ENCODE peak calls at places on chromosomes 7 and 10, in four cellular contexts. One of them, this sample, is unnamed.

GRCh38 chr7:25967278-25968204 is 184.5 kb upstream of the NFE2L3 start:
- DNase-seq in RCC 7860: no peak
- DNase-seq in SW 1271: no peak
- DNase-seq in HEK293T: no peak
- DNase-seq in this sample: no peak

GRCh38 chr10:101011517-101012423 is 12.2 kb downstream of the LZTS2 start:
- DNase-seq in RCC 7860: no peak
- DNase-seq in SW 1271: peak
- DNase-seq in HEK293T: peak
- DNase-seq in this sample: peak

GRCh38 chr7:44309271-44310091 is 15.9 kb downstream of the CAMK2B start:
- DNase-seq in RCC 7860: no peak
- DNase-seq in SW 1271: no peak
- DNase-seq in HEK293T: no peak
- DNase-seq in this sample: no peak

GRCh38 chr7:80923211-80923612 is 4.4 kb upstream of the SEMA3C start:
- DNase-seq in RCC 7860: peak
- DNase-seq in SW 1271: no peak
- DNase-seq in HEK293T: no peak
- DNase-seq in this sample: no peak

GRCh38 chr7:145151651-145152050 is 315.8 kb upstream of the TPK1 start:
- DNase-seq in RCC 7860: no peak
- DNase-seq in SW 1271: no peak
- DNase-seq in HEK293T: no peak
- DNase-seq in this sample: no peak

GRCh38 chr7:26675143-26675887 is 189.1 kb downstream of the SKAP2 start:
- DNase-seq in RCC 7860: peak
- DNase-seq in SW 1271: no peak
- DNase-seq in HEK293T: no peak
- DNase-seq in this sample: no peak

GRCh38 chr7:148782757-148783456 is 84.2 kb downstream of the CUL1 start:
- DNase-seq in RCC 7860: no peak
- DNase-seq in SW 1271: no peak
- DNase-seq in HEK293T: no peak
- DNase-seq in this sample: no peak

GRCh38 chr7:137399827-137400823 is 56.6 kb upstream of the PTN start:
- DNase-seq in RCC 7860: no peak
- DNase-seq in SW 1271: no peak
- DNase-seq in HEK293T: no peak
- DNase-seq in this sample: no peak

GRCh38 chr7:45978731-45979211 is 57.7 kb upstream of the IGFBP3 start:
- DNase-seq in RCC 7860: peak
- DNase-seq in SW 1271: no peak
- DNase-seq in HEK293T: no peak
- DNase-seq in this sample: no peak

GRCh38 chr7:128781126-128781525 is 5.5 kb upstream of the OPN1SW start:
- DNase-seq in RCC 7860: no peak
- DNase-seq in SW 1271: no peak
- DNase-seq in HEK293T: no peak
- DNase-seq in this sample: no peak

GRCh38 chr7:149827089-149827981 is 10.8 kb upstream of the ZNF862 start:
- DNase-seq in RCC 7860: no peak
- DNase-seq in SW 1271: no peak
- DNase-seq in HEK293T: no peak
- DNase-seq in this sample: no peak

GRCh38 chr7:154503962-154504550 is 451.9 kb downstream of the DPP6 start:
- DNase-seq in RCC 7860: peak
- DNase-seq in SW 1271: peak
- DNase-seq in HEK293T: peak
- DNase-seq in this sample: no peak

GRCh38 chr7:2999078-2999500 is 44.6 kb downstream of the CARD11 start:
- DNase-seq in RCC 7860: no peak
- DNase-seq in SW 1271: no peak
- DNase-seq in HEK293T: no peak
- DNase-seq in this sample: no peak

GRCh38 chr7:94345907-94346306 is 48.8 kb upstream of the COL1A2 start:
- DNase-seq in RCC 7860: no peak
- DNase-seq in SW 1271: no peak
- DNase-seq in HEK293T: no peak
- DNase-seq in this sample: no peak

GRCh38 chr7:14507617-14508016 is 394.9 kb downstream of the DGKB start:
- DNase-seq in RCC 7860: no peak
- DNase-seq in SW 1271: no peak
- DNase-seq in HEK293T: no peak
- DNase-seq in this sample: no peak

GRCh38 chr10:100897976-100898375 is 14.8 kb upstream of the SLF2 start:
- DNase-seq in RCC 7860: no peak
- DNase-seq in SW 1271: no peak
- DNase-seq in HEK293T: no peak
- DNase-seq in this sample: no peak

GRCh38 chr7:24475573-24475972 is 97.7 kb upstream of the PALS2 start:
- DNase-seq in RCC 7860: no peak
- DNase-seq in SW 1271: no peak
- DNase-seq in HEK293T: no peak
- DNase-seq in this sample: no peak

GRCh38 chr7:151091431-151091830 is 5.2 kb downstream of the AGAP3 start:
- DNase-seq in RCC 7860: no peak
- DNase-seq in SW 1271: no peak
- DNase-seq in HEK293T: peak
- DNase-seq in this sample: peak

GRCh38 chr10:110069502-110069982 is 61.8 kb downstream of the ADD3 start:
- DNase-seq in RCC 7860: no peak
- DNase-seq in SW 1271: no peak
- DNase-seq in HEK293T: no peak
- DNase-seq in this sample: no peak

GRCh38 chr10:4771554-4772201 is 54.3 kb upstream of the AKR1E2 start:
- DNase-seq in RCC 7860: no peak
- DNase-seq in SW 1271: no peak
- DNase-seq in HEK293T: no peak
- DNase-seq in this sample: no peak

GRCh38 chr7:79534128-79534527 is 80.7 kb upstream of the MAGI2 start:
- DNase-seq in RCC 7860: no peak
- DNase-seq in SW 1271: no peak
- DNase-seq in HEK293T: no peak
- DNase-seq in this sample: no peak

GRCh38 chr10:37865957-37866671 is 8.7 kb upstream of the ZNF248 start:
- DNase-seq in RCC 7860: peak
- DNase-seq in SW 1271: no peak
- DNase-seq in HEK293T: no peak
- DNase-seq in this sample: no peak

GRCh38 chr10:123847686-123848432 is 43.7 kb downstream of the CPXM2 start:
- DNase-seq in RCC 7860: no peak
- DNase-seq in SW 1271: no peak
- DNase-seq in HEK293T: no peak
- DNase-seq in this sample: no peak

GRCh38 chr7:2687881-2688318 is at the start of gene AMZ1:
- DNase-seq in RCC 7860: peak
- DNase-seq in SW 1271: no peak
- DNase-seq in HEK293T: no peak
- DNase-seq in this sample: no peak

GRCh38 chr7:39664057-39664456 is 40.7 kb downstream of the RALA start:
- DNase-seq in RCC 7860: no peak
- DNase-seq in SW 1271: no peak
- DNase-seq in HEK293T: no peak
- DNase-seq in this sample: peak

GRCh38 chr10:125409756-125410155 is 249.4 kb upstream of the CTBP2 start:
- DNase-seq in RCC 7860: no peak
- DNase-seq in SW 1271: no peak
- DNase-seq in HEK293T: no peak
- DNase-seq in this sample: no peak

GRCh38 chr7:140723002-140723401 is 26.5 kb downstream of the NDUFB2 start:
- DNase-seq in RCC 7860: no peak
- DNase-seq in SW 1271: no peak
- DNase-seq in HEK293T: no peak
- DNase-seq in this sample: no peak

GRCh38 chr10:73932625-73933112 is 21.7 kb downstream of the PLAU start:
- DNase-seq in RCC 7860: no peak
- DNase-seq in SW 1271: no peak
- DNase-seq in HEK293T: no peak
- DNase-seq in this sample: no peak

This sample was measured in WERI-Rb-1.